ENCODE peak calls at places on chromosomes 13 and 19, in four cellular contexts. K, P, N and J are unnamed samples.

GRCh38 chr19:9009935-9010651 is at the start of gene MUC16:
- DNase-seq in P (no peak), K (no peak), N (no peak), J (no peak)

GRCh38 chr19:48842744-48843162 is 6.5 kb upstream of the HSD17B14 start:
- DNase-seq in K (peak), N (no peak), P (no peak), J (peak)

GRCh38 chr13:45781553-45782326 is 69.8 kb downstream of the SIAH3 start:
- DNase-seq in P (no peak), N (peak), K (no peak), J (peak)

GRCh38 chr19:45767410-45767880 is 1.6 kb downstream of the SIX5 start:
- DNase-seq in N (peak), K (peak), P (peak), J (peak)

GRCh38 chr19:30406220-30406944 is 34.2 kb downstream of the ZNF536 start:
- DNase-seq in N (no peak), P (no peak), K (no peak), J (no peak)

GRCh38 chr13:107846642-107847041 is 368.7 kb downstream of the LIG4 start:
- DNase-seq in N (no peak), P (no peak), K (no peak), J (no peak)

GRCh38 chr13:51305558-51305957 is 33.9 kb upstream of the SERPINE3 start:
- DNase-seq in N (no peak), K (no peak), P (no peak), J (no peak)

GRCh38 chr19:7871280-7871529 is 3.0 kb downstream of the PRR36 start:
- DNase-seq in P (no peak), N (no peak), K (no peak), J (no peak)

GRCh38 chr19:38252935-38253691 is 3.1 kb downstream of the PPP1R14A start:
- DNase-seq in N (no peak), K (no peak), P (no peak), J (peak)

GRCh38 chr19:18496167-18496979 is 25.5 kb downstream of the ELL start:
- DNase-seq in K (no peak), P (no peak), N (peak), J (no peak)

GRCh38 chr19:28585796-28586195 is 627.2 kb downstream of the UQCRFS1 start:
- DNase-seq in P (no peak), N (no peak), K (no peak), J (no peak)

GRCh38 chr19:10009714-10010224 is 535 bp downstream of the COL5A3 start:
- DNase-seq in K (no peak), P (no peak), N (no peak), J (no peak)

GRCh38 chr19:7920520-7921301 is 573 bp downstream of the SNAPC2 start:
- DNase-seq in N (peak), P (peak), K (peak), J (peak)

GRCh38 chr19:14112051-14112808 is 5.3 kb downstream of the PRKACA start:
- DNase-seq in P (no peak), N (no peak), K (no peak), J (no peak)

GRCh38 chr19:33393286-33394005 is 19.9 kb downstream of the CEBPG start:
- DNase-seq in P (no peak), K (no peak), N (peak), J (peak)

GRCh38 chr19:11069451-11070009 is 19.7 kb upstream of the LDLR start:
- DNase-seq in N (no peak), P (no peak), K (no peak), J (no peak)